ENCODE peak calls at places on chromosomes 13 and 19, in four cellular contexts. O is GM23338, R is prostate gland, Y is K562. I is an unnamed sample.

GRCh38 chr19:35278578-35279284 is 3.6 kb upstream of the HAMP start:
- DNase-seq in Y (no peak), R (no peak), O (no peak), I (no peak)

GRCh38 chr13:113474179-113474578 is 16.3 kb downstream of the DCUN1D2 start:
- DNase-seq in O (no peak), R (no peak), Y (no peak), I (no peak)

GRCh38 chr19:18593367-18594095 is 4.9 kb downstream of the REX1BD start:
- DNase-seq in Y (peak), O (peak), R (no peak), I (no peak)

GRCh38 chr19:44776402-44777096 is 1.1 kb upstream of the CBLC start:
- DNase-seq in Y (no peak), O (peak), R (peak), I (no peak)

GRCh38 chr13:37595162-37595561 is 3.4 kb downstream of the POSTN start:
- DNase-seq in O (peak), Y (no peak), R (no peak), I (no peak)

GRCh38 chr13:101817898-101818297 is 365.4 kb downstream of the ITGBL1 start:
- DNase-seq in R (no peak), O (no peak), Y (no peak), I (no peak)

GRCh38 chr19:3094638-3095374 is 644 bp downstream of the GNA11 start:
- DNase-seq in R (no peak), Y (peak), O (no peak), I (peak)

GRCh38 chr13:83884141-83884540 is 1.9 kb upstream of the SLITRK1 start:
- DNase-seq in Y (no peak), O (no peak), R (no peak), I (no peak)

GRCh38 chr13:62418872-62419271 is 1003.2 kb upstream of the PCDH20 start:
- DNase-seq in Y (no peak), O (no peak), R (no peak), I (no peak)

GRCh38 chr13:109140054-109140776 is 510.8 kb downstream of the MYO16 start:
- DNase-seq in R (no peak), O (peak), Y (no peak), I (no peak)

GRCh38 chr19:57615346-57615745 is 1.3 kb downstream of the ZNF134 start:
- DNase-seq in Y (no peak), O (no peak), R (no peak), I (no peak)

GRCh38 chr13:101144808-101145419 is 271.4 kb downstream of the NALCN start:
- DNase-seq in O (peak), Y (peak), R (peak), I (no peak)

GRCh38 chr19:49557641-49558325 is 22.6 kb downstream of the NOSIP start:
- DNase-seq in Y (no peak), O (no peak), R (no peak), I (no peak)
- TF ChIP-seq CTCF in Y (no peak), O (no peak), R (no peak), I (no peak)

GRCh38 chr19:4097501-4097900 is 26.4 kb downstream of the MAP2K2 start:
- DNase-seq in O (no peak), Y (no peak), R (no peak), I (no peak)

GRCh38 chr19:4095488-4095844 is 28.5 kb downstream of the MAP2K2 start:
- DNase-seq in O (no peak), R (no peak), Y (no peak), I (no peak)

GRCh38 chr19:4094291-4094690 is 27.6 kb upstream of the ZBTB7A start:
- DNase-seq in Y (no peak), R (no peak), O (no peak), I (no peak)

GRCh38 chr19:4094761-4095487 is 28.2 kb upstream of the ZBTB7A start:
- DNase-seq in R (peak), O (no peak), Y (no peak), I (no peak)

DNA sequence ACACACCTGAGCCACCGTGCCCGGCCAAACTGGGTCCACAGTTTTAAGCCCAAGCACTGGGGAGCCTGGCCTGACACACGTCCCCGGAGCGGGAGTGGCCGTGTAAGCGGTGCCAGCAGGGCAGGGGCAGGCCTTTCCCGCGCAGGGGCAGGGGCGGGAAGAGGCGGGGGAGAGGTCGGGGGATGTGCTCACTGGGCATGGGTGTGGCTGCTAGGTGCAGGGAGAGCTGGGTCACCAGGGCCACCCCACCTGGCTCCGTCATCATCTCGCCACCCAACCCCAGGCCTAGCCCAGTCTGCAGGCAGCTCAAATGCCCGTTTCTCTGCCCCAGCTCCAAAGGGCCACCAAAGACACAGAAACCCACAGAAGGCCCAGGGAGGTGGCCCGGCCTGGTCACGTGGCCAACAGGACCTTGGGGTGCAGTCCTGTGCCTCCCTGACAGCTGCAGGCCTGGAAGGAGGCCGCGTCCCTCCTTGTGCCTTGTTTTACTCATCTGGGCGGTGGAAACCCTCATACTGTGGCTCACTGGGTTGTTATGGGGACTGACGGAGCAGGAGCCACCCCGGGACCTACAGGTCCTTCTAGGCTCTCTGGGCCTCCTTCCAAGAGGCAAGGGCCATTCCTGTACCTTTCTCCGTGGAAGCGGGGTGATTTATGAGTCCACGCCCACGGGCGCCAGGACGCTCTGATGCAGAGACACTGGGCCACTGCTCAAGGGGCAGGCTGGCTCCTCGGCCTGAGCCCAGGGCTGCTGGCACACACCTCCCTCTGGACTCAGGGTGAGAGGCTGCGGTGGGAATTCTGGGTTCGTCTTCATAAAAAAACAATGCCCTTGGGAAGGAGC is 27.7 kb downstream of the MAP2K2 start:
- DNase-seq in O (no peak), R (no peak), Y (no peak), I (no peak)
- TF ChIP-seq POLR2AphosphoS5 in O (no peak), R (no peak), Y (no peak), I (peak)

DNA sequence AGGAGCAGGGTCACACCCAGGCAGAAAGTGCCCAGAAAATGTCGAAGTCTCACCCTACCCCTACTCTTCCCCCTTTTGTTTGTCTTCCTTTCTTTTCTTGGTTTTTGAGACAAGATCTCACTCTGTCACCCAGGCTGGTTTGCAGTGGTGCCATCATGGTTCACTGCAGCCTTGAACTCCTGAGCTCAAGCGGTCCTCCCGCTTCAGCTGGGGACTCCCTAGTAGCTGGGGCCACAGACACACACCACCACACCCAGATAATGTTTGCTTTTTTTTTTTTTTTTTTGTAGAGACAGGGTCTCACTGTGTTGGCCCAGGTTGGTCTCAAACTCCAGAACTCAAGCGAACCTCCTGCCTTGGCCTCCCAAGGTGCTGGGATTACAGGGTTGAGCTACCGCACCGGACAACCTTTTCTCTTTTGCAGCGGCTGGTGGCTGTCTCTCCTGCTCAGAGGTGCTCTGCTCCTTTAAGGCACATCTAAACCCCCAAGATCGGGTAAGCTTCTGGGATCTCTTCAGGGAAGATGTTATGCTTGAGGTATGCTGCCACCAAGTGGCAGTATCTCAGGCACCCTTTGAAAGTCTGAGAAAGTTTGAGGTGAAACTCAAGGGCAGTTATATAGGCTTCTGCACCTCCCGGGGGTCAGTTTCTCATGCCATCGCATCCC is 22.4 kb upstream of the EBI3 start:
- DNase-seq in R (no peak), O (peak), Y (peak), I (no peak)
- TF ChIP-seq CTCF in R (no peak), O (peak), Y (peak), I (no peak)

DNA sequence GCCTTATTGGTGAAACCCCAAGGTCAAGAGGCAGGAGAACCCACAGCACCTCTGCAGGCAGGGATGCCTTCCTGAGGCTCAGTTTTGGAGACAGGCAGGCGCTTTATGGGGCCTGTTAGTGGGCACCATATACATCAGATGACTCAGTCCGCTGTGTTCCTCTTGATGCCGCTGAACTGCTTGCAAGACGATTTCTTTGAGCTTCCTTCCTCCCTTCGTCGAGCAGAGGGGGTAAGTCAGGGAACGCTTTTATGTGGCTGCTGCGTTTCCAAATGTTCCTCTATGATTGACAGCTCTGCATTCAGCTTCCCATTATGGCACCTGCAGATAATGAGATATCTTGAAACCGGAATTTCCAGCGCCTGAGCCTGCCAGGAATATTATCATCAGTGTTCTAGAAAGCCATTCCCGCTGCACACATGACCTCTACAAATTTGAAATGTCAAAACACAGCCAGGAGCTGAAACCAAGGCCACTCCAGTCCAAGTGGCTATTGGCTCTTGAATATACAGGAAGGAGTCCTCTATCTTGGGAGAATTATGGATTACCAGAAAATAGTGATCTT is 257.0 kb downstream of the TSHZ3 start:
- DNase-seq in Y (no peak), O (no peak), R (no peak), I (no peak)
- TF ChIP-seq POLR2AphosphoS5 in Y (no peak), O (no peak), R (no peak), I (no peak)

GRCh38 chr19:54883228-54883627 is 9.2 kb downstream of the FCAR start:
- DNase-seq in O (no peak), R (no peak), Y (no peak), I (no peak)

GRCh38 chr19:54881884-54882283 is 7.8 kb downstream of the FCAR start:
- DNase-seq in Y (no peak), R (no peak), O (no peak), I (peak)

DNA sequence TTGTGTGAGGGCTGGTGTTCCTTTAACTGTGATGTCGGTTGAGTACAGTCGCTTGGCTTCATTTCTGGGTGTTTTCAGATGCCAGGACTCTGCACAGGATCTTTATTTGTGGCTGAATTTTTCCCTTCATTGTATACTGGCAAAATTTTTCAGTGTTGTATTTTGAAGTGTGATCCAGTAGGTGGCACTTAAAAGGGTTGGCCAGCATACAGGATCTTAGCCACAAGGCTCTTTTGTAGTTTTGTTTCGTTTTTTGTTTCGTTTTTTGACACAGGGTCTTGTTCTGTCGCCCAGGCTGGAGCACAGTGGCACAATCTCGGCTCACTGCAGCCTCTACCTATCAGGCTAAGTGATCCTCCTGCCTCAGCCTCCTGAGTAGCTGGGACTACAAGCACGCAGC is 8.7 kb downstream of the FCAR start:
- DNase-seq in O (no peak), R (no peak), Y (no peak), I (no peak)
- TF ChIP-seq CTCF in O (peak), R (no peak), Y (peak), I (no peak)